ENCODE peak calls at places on chromosome 18, in nine cellular contexts. T is NAMALWA; I is activated T-helper 1 cell treated with anti-CD3 and anti-CD28 coated beads, Interleukin-2, amount 50 U/mL, for 16 hours; E is heart right ventricle; O is stimulated activated CD8-positive, alpha-beta memory T cell treated with anti-CD3 and anti-CD28 coated beads, Interleukin-15, amount 100 ng/mL, for 24 hours; R is nucleus accumbens; Q is activated gamma-delta T cell treated with Interleukin-2 at 50 U/mL for 16 hours; S is stomach; G is MCF 10A. P is an unnamed sample.

GRCh38 chr18:79614211-79615028 is 65.2 kb upstream of the CTDP1 start:
- DNase-seq in S (no peak), Q (no peak), T (no peak), R (no peak), E (peak; percentile 5), O (no peak), I (no peak), G (no peak), P (no peak)

GRCh38 chr18:10563886-10564285 is 38.1 kb downstream of the NAPG start:
- DNase-seq in G (peak; percentile 89), R (no peak), S (no peak), I (no peak), E (no peak), Q (no peak), T (no peak), O (no peak), P (no peak)

GRCh38 chr18:79584491-79585394 is 94.9 kb upstream of the CTDP1 start:
- DNase-seq in G (no peak), S (no peak), I (no peak), T (no peak), Q (no peak), E (no peak), R (no peak), O (no peak), P (peak; percentile 1)

GRCh38 chr18:20963027-20963426 is 148.6 kb downstream of the ROCK1 start:
- DNase-seq in Q (no peak), E (no peak), G (no peak), S (no peak), T (no peak), R (no peak), O (no peak), I (no peak), P (no peak)

GRCh38 chr18:44917865-44918476 is 237.3 kb downstream of the SETBP1 start:
- DNase-seq in O (no peak), T (no peak), R (no peak), Q (no peak), E (no peak), I (no peak), G (no peak), S (peak; percentile 71), P (peak; percentile 45)

GRCh38 chr18:44579028-44579692 is 101.5 kb upstream of the SETBP1 start:
- DNase-seq in I (no peak), G (peak; percentile 53), R (no peak), S (no peak), T (peak; percentile 53), O (no peak), Q (no peak), E (no peak), P (no peak)

GRCh38 chr18:10797882-10798281 is 272.1 kb downstream of the NAPG start:
- DNase-seq in Q (no peak), S (no peak), G (no peak), I (no peak), E (no peak), O (no peak), R (no peak), T (peak; percentile 15), P (no peak)

GRCh38 chr18:26233208-26233607 is 7.0 kb downstream of the TAF4B start:
- DNase-seq in I (no peak), S (no peak), O (no peak), Q (no peak), R (no peak), E (no peak), G (no peak), T (no peak), P (no peak)

GRCh38 chr18:44699571-44700261 is 19.0 kb downstream of the SETBP1 start:
- DNase-seq in G (no peak), T (no peak), Q (no peak), E (peak; percentile 38), R (no peak), O (no peak), I (no peak), S (no peak), P (no peak)

GRCh38 chr18:74326238-74326637 is 10.6 kb downstream of the C18orf63 start:
- DNase-seq in S (no peak), R (no peak), I (no peak), O (no peak), E (no peak), T (no peak), G (no peak), Q (no peak), P (no peak)

GRCh38 chr18:49476664-49477411 is 10.2 kb downstream of the C18orf32 start:
- DNase-seq in T (no peak), I (no peak), E (no peak), G (peak; percentile 91), S (no peak), O (no peak), Q (no peak), R (no peak), P (no peak)

GRCh38 chr18:11994708-11995444 is 13.6 kb downstream of the IMPA2 start:
- DNase-seq in T (no peak), O (no peak), G (peak; percentile 40), Q (no peak), R (no peak), E (no peak), I (no peak), S (peak; percentile 54), P (no peak)

GRCh38 chr18:23810396-23810795 is 121.1 kb downstream of the LAMA3 start:
- DNase-seq in G (no peak), T (no peak), S (no peak), Q (peak; percentile 44), E (no peak), I (no peak), O (no peak), R (no peak), P (no peak)

GRCh38 chr18:23634692-23635091 is 28.0 kb downstream of the ANKRD29 start:
- DNase-seq in S (no peak), Q (no peak), G (peak; percentile 18), R (no peak), O (no peak), E (no peak), I (no peak), T (no peak), P (no peak)

GRCh38 chr18:53603281-53603680 is 621.2 kb downstream of the MBD2 start:
- DNase-seq in S (no peak), O (no peak), Q (no peak), I (no peak), G (no peak), R (no peak), T (no peak), E (no peak), P (no peak)